ENCODE peak calls at places on chromosomes 16 and 17, in four cellular contexts. J is posterior cingulate gyrus; H is natural killer cell; N is stimulated activated CD8-positive, alpha-beta memory T cell treated with anti-CD3 and anti-CD28 coated beads, Interleukin-12 subunit alpha, Interleukin-12 subunit beta, amount 100 ng/mL, for 1 hour. V is an unnamed sample.

GRCh38 chr16:269061-269796 is 6.5 kb downstream of the RGS11 start:
- DNase-seq in J (no peak), N (no peak), H (no peak), V (no peak)

GRCh38 chr16:22614271-22614947 is 103.7 kb downstream of the NPIPB5 start:
- DNase-seq in J (no peak), H (no peak), N (no peak), V (peak)

GRCh38 chr16:88634141-88634993 is 4.0 kb upstream of the IL17C start:
- DNase-seq in J (no peak), N (peak), H (peak), V (no peak)

GRCh38 chr17:58516644-58517377 is 2.4 kb upstream of the MTMR4 start:
- DNase-seq in N (no peak), H (no peak), J (no peak), V (no peak)

GRCh38 chr16:31477220-31478216 is 5.4 kb upstream of the SLC5A2 start:
- DNase-seq in J (no peak), H (no peak), N (no peak), V (peak)

GRCh38 chr16:56281256-56281805 is 90.0 kb downstream of the GNAO1 start:
- DNase-seq in N (no peak), H (no peak), J (no peak), V (no peak)

GRCh38 chr17:19987897-19988296 is 10.3 kb upstream of the AKAP10 start:
- DNase-seq in N (no peak), H (no peak), J (no peak), V (no peak)

GRCh38 chr17:48543854-48544355 is 1.0 kb downstream of the HOXB2 start:
- DNase-seq in J (no peak), N (no peak), H (no peak), V (no peak)

GRCh38 chr17:36869856-36870617 is 67.2 kb upstream of the LHX1 start:
- DNase-seq in N (no peak), J (no peak), H (no peak), V (peak)

GRCh38 chr17:77002103-77003045 is 134.2 kb downstream of the MGAT5B start:
- DNase-seq in N (no peak), J (no peak), H (no peak), V (peak)

GRCh38 chr17:33968350-33969044 is 286.6 kb upstream of the CCL2 start:
- DNase-seq in J (no peak), N (no peak), H (peak), V (no peak)

GRCh38 chr16:84182104-84182503 is 4.8 kb downstream of the TAF1C start:
- DNase-seq in J (no peak), N (no peak), H (no peak), V (no peak)

GRCh38 chr17:2547176-2547575 is 35.5 kb upstream of the METTL16 start:
- DNase-seq in N (no peak), H (no peak), J (no peak), V (no peak)

GRCh38 chr16:588639-588888 is 1.3 kb upstream of the RAB40C start:
- DNase-seq in H (peak), N (peak), J (no peak), V (peak)

GRCh38 chr17:79587945-79588344 is 22.9 kb downstream of the RBFOX3 start:
- DNase-seq in J (no peak), H (no peak), N (no peak), V (no peak)

GRCh38 chr16:74186589-74186988 is 110.0 kb upstream of the PSMD7 start:
- DNase-seq in J (no peak), H (no peak), N (no peak), V (no peak)

GRCh38 chr16:3027488-3027795 is 3.6 kb downstream of the THOC6 start:
- DNase-seq in H (no peak), J (no peak), N (no peak), V (no peak)

GRCh38 chr17:79808763-79809529 is 12.1 kb upstream of the CBX8 start:
- DNase-seq in N (no peak), J (no peak), H (no peak), V (peak)

GRCh38 chr17:48715496-48716399 is 6.6 kb downstream of the PRAC1 start:
- DNase-seq in H (no peak), J (no peak), N (no peak), V (no peak)

GRCh38 chr16:4510131-4510530 is 28.4 kb downstream of the CDIP1 start:
- DNase-seq in N (no peak), H (no peak), J (no peak), V (no peak)

GRCh38 chr17:44637066-44637465 is 19.2 kb upstream of the MEIOC start:
- DNase-seq in N (no peak), J (no peak), H (no peak), V (no peak)

GRCh38 chr17:82155606-82156005 is 57.0 kb downstream of the CCDC57 start:
- DNase-seq in J (no peak), H (no peak), N (no peak), V (no peak)

V was measured in Calu3.